ENCODE peak calls at places on chromosomes 4 and X, in five cellular contexts. R is astrocyte, L is substantia nigra, V is left ventricle myocardium inferior, D is GM23338. G is an unnamed sample.

GRCh38 chr4:83961575-83961974 is 425.7 kb downstream of the GPAT3 start:
- DNase-seq in L (no peak), D (no peak), V (no peak), R (peak), G (no peak)

GRCh38 chr4:6605114-6605513 is 30.1 kb downstream of the MAN2B2 start:
- DNase-seq in L (no peak), D (no peak), V (no peak), R (no peak), G (no peak)

GRCh38 chr4:122152699-122153328 is 683 bp downstream of the BLTP1 start:
- DNase-seq in L (peak), D (peak), V (peak), R (peak), G (peak)

GRCh38 chrX:67636532-67636931 is 92.7 kb downstream of the AR start:
- DNase-seq in L (no peak), D (peak), V (no peak), R (peak), G (no peak)

GRCh38 chr4:122914292-122914904 is 8.0 kb downstream of the NUDT6 start:
- DNase-seq in D (peak), L (no peak), V (no peak), R (no peak), G (no peak)

GRCh38 chrX:130300010-130300282 is 31.2 kb upstream of the ZNF280C start:
- DNase-seq in V (no peak), L (no peak), D (no peak), R (no peak), G (peak)

GRCh38 chrX:24079405-24079804 is 24.6 kb downstream of the EIF2S3 start:
- DNase-seq in R (no peak), L (no peak), D (no peak), V (no peak), G (no peak)

GRCh38 chr4:166957451-166957850 is 276.8 kb downstream of the SPOCK3 start:
- DNase-seq in L (no peak), R (peak), V (no peak), D (no peak), G (no peak)

GRCh38 chr4:163143532-163143931 is 23.2 kb downstream of the NAF1 start:
- DNase-seq in R (no peak), V (no peak), D (no peak), L (no peak), G (no peak)

DNA sequence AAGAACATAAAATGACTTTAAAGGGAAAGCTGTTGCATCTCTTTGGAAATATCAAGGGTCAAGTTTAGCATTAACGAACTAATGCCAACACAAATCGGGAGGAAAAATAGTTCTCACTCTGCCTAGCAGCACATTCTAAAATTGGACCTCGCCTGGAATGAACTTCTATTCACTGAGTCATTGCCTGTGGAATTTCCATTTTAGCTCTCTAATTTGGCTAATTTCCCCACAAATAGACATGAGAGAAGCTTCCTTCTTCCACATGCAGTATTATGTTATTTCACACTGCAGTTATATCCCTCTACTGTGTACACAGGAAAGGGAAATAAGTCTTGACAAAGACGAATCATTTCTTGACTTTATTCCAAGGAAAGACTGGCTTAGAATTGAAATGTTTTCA is 9.3 kb downstream of the ZXDA start:
- DNase-seq in V (no peak), R (peak), D (no peak), L (no peak), G (no peak)
- H3K27ac ChIP-seq in V (peak), R (no peak), D (no peak), L (no peak), G (peak)

GRCh38 chrX:20361890-20362262 is 95.2 kb upstream of the RPS6KA3 start:
- DNase-seq in L (no peak), D (no peak), V (no peak), R (peak), G (peak)
- H3K27ac ChIP-seq in L (no peak), D (no peak), V (peak), R (peak), G (peak)

DNA sequence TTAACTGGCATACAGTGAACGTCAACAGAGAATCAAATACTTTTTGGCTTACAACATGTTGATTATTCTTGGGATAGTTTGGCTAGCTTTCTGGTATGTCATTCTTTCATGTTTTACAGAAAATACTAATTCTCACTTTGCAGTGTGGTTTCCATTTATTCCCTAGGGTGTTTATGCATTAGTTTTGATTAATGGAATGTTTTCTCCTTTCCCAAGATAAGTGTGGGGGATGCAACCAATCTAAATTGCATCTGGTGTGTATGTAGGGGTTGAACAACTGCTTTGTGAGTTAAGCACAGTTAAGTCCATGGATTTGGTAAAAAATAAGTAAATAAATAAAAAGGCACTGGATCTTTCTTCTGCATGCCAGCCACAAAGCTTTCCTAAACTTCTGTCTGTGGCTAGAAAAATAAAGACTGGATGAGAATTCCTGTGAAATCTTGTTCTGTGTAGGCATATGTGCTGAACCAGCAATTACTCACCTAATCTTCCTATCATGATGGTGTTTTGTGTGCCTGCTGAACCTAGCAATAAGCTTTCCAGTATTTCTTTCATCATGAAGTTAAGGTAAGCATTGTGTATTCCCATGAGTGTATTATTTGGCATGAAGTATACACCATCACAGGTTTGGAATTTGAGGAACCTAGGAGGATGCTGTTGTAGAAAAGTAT is 50.6 kb upstream of the TENM3 start:
- DNase-seq in L (no peak), V (no peak), D (no peak), R (peak), G (no peak)
- H3K27ac ChIP-seq in L (no peak), V (no peak), D (no peak), R (peak), G (no peak)

DNA sequence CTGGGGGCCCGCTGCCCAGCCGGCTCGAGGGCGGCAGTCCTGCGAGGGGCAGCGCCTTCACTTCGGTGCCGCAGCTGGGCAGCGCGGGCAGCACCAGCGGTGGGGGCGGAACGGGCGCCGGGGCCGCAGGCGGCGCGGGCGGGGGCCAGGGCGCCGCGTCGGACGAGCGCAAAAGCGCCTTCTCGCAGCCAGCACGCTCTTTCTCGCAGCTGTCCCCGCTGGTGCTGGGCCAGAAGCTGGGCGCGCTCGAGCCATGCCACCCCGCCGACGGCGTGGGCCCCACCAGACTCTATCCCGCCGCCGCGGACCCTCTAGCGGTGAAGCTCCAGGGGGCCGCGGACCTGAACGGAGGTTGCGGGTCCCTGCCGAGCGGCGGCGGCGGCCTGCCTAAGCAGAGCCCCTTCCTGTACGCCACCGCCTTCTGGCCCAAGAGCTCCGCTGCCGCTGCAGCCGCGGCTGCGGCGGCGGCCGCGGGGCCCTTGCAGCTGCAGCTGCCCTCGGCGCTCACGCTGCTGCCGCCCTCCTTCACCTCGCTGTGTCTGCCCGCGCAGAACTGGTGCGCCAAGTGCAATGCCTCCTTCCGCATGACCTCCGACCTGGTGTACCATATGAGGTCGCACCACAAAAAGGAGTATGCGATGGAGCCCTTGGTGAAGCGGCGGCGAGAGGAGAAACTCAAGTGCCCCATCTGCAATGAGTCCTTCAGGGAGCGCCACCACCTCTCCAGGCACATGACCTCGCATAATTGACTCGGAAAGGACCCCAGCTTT is 5.7 kb downstream of the PRDM8 start:
- DNase-seq in V (no peak), D (peak), L (no peak), R (no peak), G (peak)
- H3K27ac ChIP-seq in V (peak), D (no peak), L (no peak), R (no peak), G (peak)

DNA sequence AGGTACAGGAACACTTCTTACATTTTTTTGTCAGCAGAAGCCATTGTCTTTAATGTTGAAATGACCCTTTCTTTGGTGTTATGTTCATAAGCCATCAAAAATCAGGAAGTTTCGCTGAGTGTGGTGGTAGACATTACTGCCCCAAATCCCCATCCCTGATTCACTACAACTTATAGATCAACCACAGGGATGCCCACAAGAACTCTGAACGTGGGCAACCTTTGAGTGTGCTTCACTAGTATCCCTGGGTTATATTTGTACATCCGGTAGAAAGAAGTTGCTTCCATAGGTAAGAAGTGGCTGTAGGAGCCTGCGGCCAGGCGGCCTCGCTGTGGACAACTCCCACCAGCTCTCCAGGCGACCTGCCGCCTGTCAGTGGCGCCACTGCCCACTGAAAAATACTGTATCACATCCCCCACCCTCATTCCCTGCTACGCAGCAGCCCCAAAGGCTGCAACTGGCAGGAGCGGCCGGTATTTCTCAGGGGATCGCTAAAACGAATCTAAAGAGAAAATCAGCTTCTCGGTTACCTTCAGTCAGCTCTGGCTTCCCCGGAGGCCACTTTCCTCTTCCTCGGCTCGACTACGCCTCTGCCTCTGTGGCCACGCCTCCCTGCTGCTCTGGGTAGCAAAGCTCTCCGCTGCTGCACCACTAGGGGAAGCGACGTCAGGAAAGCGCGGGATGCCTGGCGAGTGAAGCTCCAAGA is 13.9 kb upstream of the ETDC start:
- DNase-seq in D (peak), L (peak), V (peak), R (peak), G (peak)
- H3K27ac ChIP-seq in D (no peak), L (no peak), V (no peak), R (no peak), G (no peak)

GRCh38 chr4:139817657-139818452 is 152.2 kb downstream of the MGST2 start:
- DNase-seq in R (no peak), V (no peak), L (no peak), D (no peak), G (no peak)

GRCh38 chr4:139819082-139819481 is 153.5 kb downstream of the MGST2 start:
- DNase-seq in L (no peak), D (no peak), R (no peak), V (no peak), G (no peak)

GRCh38 chr4:139814285-139815015 is 148.8 kb downstream of the MGST2 start:
- DNase-seq in R (peak), D (no peak), L (no peak), V (no peak), G (no peak)

GRCh38 chr4:139815646-139816601 is 150.3 kb downstream of the MGST2 start:
- DNase-seq in R (peak), V (peak), D (peak), L (no peak), G (no peak)

DNA sequence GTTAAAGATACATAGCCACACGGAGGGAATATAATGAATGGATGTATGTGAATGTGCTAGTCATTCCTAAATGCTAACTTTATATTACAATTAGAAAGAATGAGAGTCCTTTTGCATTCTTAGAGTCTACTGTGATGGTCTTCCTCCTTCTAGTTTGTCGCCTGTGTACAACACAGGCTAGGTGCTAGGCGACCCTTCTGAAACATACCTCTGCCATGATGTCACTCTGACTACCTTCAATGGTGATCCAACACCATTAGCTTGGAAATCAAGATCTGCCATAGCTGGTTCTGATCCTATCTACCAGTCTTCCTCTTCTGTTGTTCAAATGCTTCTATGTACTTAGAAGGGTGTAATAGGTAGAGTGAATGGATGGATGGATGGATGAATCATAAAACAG is 151.2 kb downstream of the MGST2 start:
- DNase-seq in D (no peak), V (no peak), R (no peak), L (no peak), G (no peak)
- H3K27ac ChIP-seq in D (no peak), V (no peak), R (no peak), L (no peak), G (no peak)

GRCh38 chrX:38881066-38881465 is 79.8 kb downstream of the MID1IP1 start:
- DNase-seq in L (no peak), V (no peak), D (no peak), R (no peak), G (no peak)
- H3K27ac ChIP-seq in L (no peak), V (no peak), D (no peak), R (no peak), G (peak)

DNA sequence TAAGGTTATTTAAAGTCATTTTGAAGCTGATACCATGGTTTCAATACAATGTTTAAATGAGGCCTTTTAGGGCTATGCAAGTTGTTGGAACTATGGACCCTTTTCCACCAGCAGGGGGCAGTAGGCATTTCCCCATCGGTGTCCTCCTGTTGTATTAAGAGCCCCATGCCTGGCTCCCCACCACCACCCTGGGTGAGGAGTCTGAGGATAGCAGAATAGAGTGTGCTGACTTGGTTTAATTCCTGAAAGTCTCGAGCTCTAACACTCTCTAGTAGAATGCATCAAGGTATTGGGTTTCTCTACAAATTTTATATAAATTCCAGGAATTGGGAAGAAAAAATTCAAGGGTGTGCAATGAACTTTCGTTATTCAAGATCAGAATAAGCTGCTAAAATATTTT is 234.8 kb upstream of the JADE1 start:
- DNase-seq in D (peak), L (peak), R (peak), V (peak), G (peak)
- H3K27ac ChIP-seq in D (no peak), L (no peak), R (peak), V (no peak), G (peak)

G was measured in body of pancreas.